ENCODE peak calls at places on chromosomes 1 and 21, in nine cellular contexts. T is fibroblast of the conjunctiva, I is lung microvascular endothelial cell, Q is T-helper 2 cell, S is Right ventricle myocardium superior, B is MV-4-11, N is upper lobe of right lung, A is left ventricle myocardium inferior, L is fibroblast of the aortic adventitia. C is an unnamed sample.

GRCh38 chr1:159197767-159198557 is 6.7 kb upstream of the ACKR1 start:
- DNase-seq in L (peak), T (peak), S (peak), Q (no peak), I (peak), A (peak), N (peak), B (peak), C (peak)

GRCh38 chr1:17189632-17190525 is 15.0 kb upstream of the PADI1 start:
- DNase-seq in N (no peak), L (peak), Q (no peak), S (no peak), I (no peak), A (no peak), T (peak), B (no peak), C (no peak)

GRCh38 chr1:206923009-206923960 is 1.5 kb upstream of the FCMR start:
- DNase-seq in A (no peak), T (no peak), I (no peak), N (no peak), L (no peak), Q (peak), B (peak), S (no peak), C (peak)

GRCh38 chr1:100868364-100868995 is 26.2 kb downstream of the EXTL2 start:
- DNase-seq in N (no peak), I (peak), Q (no peak), A (no peak), B (peak), L (peak), T (no peak), S (no peak), C (no peak)

GRCh38 chr1:55381983-55382382 is 166.8 kb upstream of the USP24 start:
- DNase-seq in N (no peak), T (no peak), I (no peak), B (no peak), S (no peak), Q (no peak), L (no peak), A (no peak), C (no peak)

GRCh38 chr1:183235503-183235902 is 49.4 kb downstream of the LAMC2 start:
- DNase-seq in A (no peak), S (no peak), T (no peak), Q (no peak), B (no peak), I (no peak), L (no peak), N (no peak), C (no peak)

GRCh38 chr1:19113362-19114092 is 96.5 kb downstream of the UBR4 start:
- DNase-seq in T (no peak), I (peak), S (no peak), N (no peak), A (no peak), L (peak), B (no peak), Q (peak), C (no peak)

GRCh38 chr1:214019499-214019898 is 31.7 kb downstream of the PROX1 start:
- DNase-seq in N (no peak), T (no peak), B (no peak), I (no peak), S (no peak), L (no peak), Q (no peak), A (no peak), C (no peak)

GRCh38 chr1:76868154-76868882 is 1.0 kb downstream of the ST6GALNAC5 start:
- DNase-seq in T (no peak), B (no peak), L (no peak), A (no peak), S (peak), I (peak), N (peak), Q (no peak), C (no peak)

GRCh38 chr1:212797681-212798080 is 6.0 kb downstream of the TATDN3 start:
- DNase-seq in I (no peak), S (no peak), Q (no peak), T (no peak), B (no peak), N (no peak), L (no peak), A (no peak), C (no peak)

GRCh38 chr1:245026252-245026651 is 128.5 kb upstream of the KIF26B start:
- DNase-seq in S (no peak), T (no peak), Q (no peak), L (no peak), I (no peak), B (no peak), A (no peak), N (no peak), C (no peak)

GRCh38 chr1:243447342-243447741 is 191.5 kb downstream of the SDCCAG8 start:
- DNase-seq in L (peak), Q (no peak), I (no peak), B (peak), S (peak), N (no peak), A (no peak), T (no peak), C (no peak)

GRCh38 chr21:35849131-35849530 is 211.2 kb downstream of the SETD4 start:
- DNase-seq in N (no peak), T (no peak), S (no peak), A (no peak), I (no peak), B (no peak), L (peak), Q (no peak), C (no peak)

GRCh38 chr1:181423301-181423918 is 59.9 kb upstream of the CACNA1E start:
- DNase-seq in T (peak), I (peak), N (no peak), A (peak), Q (no peak), L (peak), B (peak), S (peak), C (peak)

GRCh38 chr1:79741720-79742421 is 735.3 kb upstream of the ADGRL4 start:
- DNase-seq in B (no peak), T (no peak), S (no peak), L (no peak), I (no peak), A (no peak), N (no peak), Q (no peak), C (no peak)

GRCh38 chr1:235588916-235589515 is 60.6 kb downstream of the GNG4 start:
- DNase-seq in L (no peak), I (peak), A (no peak), S (no peak), Q (no peak), N (peak), B (no peak), T (no peak), C (no peak)

GRCh38 chr1:198775606-198776005 is 136.8 kb downstream of the PTPRC start:
- DNase-seq in B (peak), T (peak), Q (no peak), S (no peak), A (no peak), L (peak), I (no peak), N (peak), C (no peak)

GRCh38 chr1:79614762-79615161 is 608.2 kb upstream of the ADGRL4 start:
- DNase-seq in L (peak), S (no peak), I (no peak), A (no peak), T (no peak), Q (no peak), B (no peak), N (no peak), C (no peak)

GRCh38 chr1:41740630-41741239 is 178.0 kb downstream of the HIVEP3 start:
- DNase-seq in T (no peak), N (peak), S (no peak), I (peak), B (peak), Q (no peak), A (no peak), L (no peak), C (peak)

GRCh38 chr1:45348609-45348965 is 8.3 kb upstream of the MUTYH start:
- DNase-seq in L (no peak), B (no peak), T (no peak), Q (no peak), N (no peak), A (no peak), I (no peak), S (no peak), C (no peak)

GRCh38 chr1:26959722-26960624 is at the start of gene KDF1:
- DNase-seq in I (no peak), A (no peak), S (no peak), Q (peak), B (no peak), T (no peak), N (peak), L (no peak), C (no peak)

GRCh38 chr1:2204384-2205190 is 10.0 kb upstream of the FAAP20 start:
- DNase-seq in B (peak), I (no peak), T (peak), L (peak), N (peak), A (peak), S (peak), Q (no peak), C (no peak)

GRCh38 chr1:3888301-3888700 is 11.8 kb downstream of the C1orf174 start:
- DNase-seq in Q (no peak), T (no peak), B (no peak), I (no peak), L (no peak), S (no peak), N (no peak), A (no peak), C (no peak)

GRCh38 chr1:52680353-52680752 is 17.8 kb downstream of the COA7 start:
- DNase-seq in Q (no peak), N (no peak), S (no peak), T (no peak), L (no peak), A (no peak), B (no peak), I (no peak), C (no peak)

GRCh38 chr1:27430903-27431653 is 38.7 kb downstream of the GPR3 start:
- DNase-seq in T (no peak), N (no peak), B (peak), Q (peak), L (peak), S (no peak), A (no peak), I (peak), C (no peak)

GRCh38 chr1:10122926-10123325 is 87.4 kb upstream of the KIF1B start:
- DNase-seq in L (peak), S (no peak), I (peak), T (no peak), A (no peak), N (no peak), B (no peak), Q (no peak), C (no peak)

GRCh38 chr1:228415221-228415620 is 1.4 kb downstream of the TRIM17 start:
- DNase-seq in Q (no peak), T (no peak), I (no peak), N (no peak), L (no peak), S (no peak), B (no peak), A (no peak), C (no peak)

GRCh38 chr1:201894343-201895119 is 5.8 kb downstream of the SHISA4 start:
- DNase-seq in B (no peak), N (no peak), L (no peak), I (no peak), S (no peak), T (no peak), A (no peak), Q (no peak), C (no peak)

GRCh38 chr1:183077107-183077506 is 53.9 kb downstream of the LAMC1 start:
- DNase-seq in B (no peak), I (no peak), Q (no peak), L (no peak), S (no peak), T (no peak), N (no peak), A (no peak), C (no peak)

GRCh38 chr1:93874025-93874651 is 4.9 kb downstream of the DNTTIP2 start:
- DNase-seq in Q (no peak), I (peak), L (peak), S (no peak), A (no peak), B (peak), N (no peak), T (peak), C (no peak)

GRCh38 chr1:12305377-12305776 is 75.5 kb downstream of the VPS13D start:
- DNase-seq in T (no peak), I (no peak), B (no peak), A (no peak), Q (no peak), N (no peak), L (no peak), S (no peak), C (no peak)

GRCh38 chr1:109910123-109910962 is at the start of gene CSF1:
- DNase-seq in B (peak), I (peak), Q (peak), S (peak), N (peak), L (peak), T (peak), A (peak), C (peak)

C was measured in NK-92 treated with Interleukin-12 subunit alpha and Interleukin-12 subunit beta, amount 100 ng/mL, for 24 hours.